ENCODE peak calls at places on chromosome 4, in seven cellular contexts. One of them, this sample, is unnamed.

GRCh38 chr4:176001171-176002006 is 64.3 kb upstream of the WDR17 start:
- DNase-seq in Right ventricle myocardium superior: peak; percentile 47
- DNase-seq in hepatic stellate cell: peak; percentile 9
- DNase-seq in left lung: peak; percentile 50
- DNase-seq in OCI-LY7: no peak
- DNase-seq in EH: peak; percentile 18
- DNase-seq in midbrain: peak; percentile 75
- DNase-seq in this sample: peak; percentile 36

GRCh38 chr4:128551280-128551679 is 258.2 kb upstream of the JADE1 start:
- DNase-seq in Right ventricle myocardium superior: no peak
- DNase-seq in EH: no peak
- DNase-seq in left lung: no peak
- DNase-seq in midbrain: no peak
- DNase-seq in hepatic stellate cell: no peak
- DNase-seq in OCI-LY7: no peak
- DNase-seq in this sample: no peak

GRCh38 chr4:10083331-10083769 is 33.2 kb downstream of the WDR1 start:
- DNase-seq in Right ventricle myocardium superior: peak; percentile 21
- DNase-seq in midbrain: no peak
- DNase-seq in left lung: no peak
- DNase-seq in OCI-LY7: no peak
- DNase-seq in EH: no peak
- DNase-seq in hepatic stellate cell: no peak
- DNase-seq in this sample: no peak

GRCh38 chr4:29052266-29052665 is 1667.9 kb upstream of the PCDH7 start:
- DNase-seq in OCI-LY7: no peak
- DNase-seq in EH: no peak
- DNase-seq in midbrain: no peak
- DNase-seq in Right ventricle myocardium superior: no peak
- DNase-seq in left lung: no peak
- DNase-seq in hepatic stellate cell: no peak
- DNase-seq in this sample: no peak

GRCh38 chr4:118783887-118784286 is 52.0 kb downstream of the SEC24D start:
- DNase-seq in Right ventricle myocardium superior: no peak
- DNase-seq in left lung: no peak
- DNase-seq in EH: no peak
- DNase-seq in OCI-LY7: no peak
- DNase-seq in midbrain: no peak
- DNase-seq in hepatic stellate cell: no peak
- DNase-seq in this sample: no peak

GRCh38 chr4:2180410-2180809 is 61.5 kb downstream of the HAUS3 start:
- DNase-seq in midbrain: no peak
- DNase-seq in hepatic stellate cell: no peak
- DNase-seq in OCI-LY7: no peak
- DNase-seq in EH: no peak
- DNase-seq in Right ventricle myocardium superior: no peak
- DNase-seq in left lung: no peak
- DNase-seq in this sample: no peak

GRCh38 chr4:142500966-142501365 is 345.1 kb downstream of the INPP4B start:
- DNase-seq in EH: no peak
- DNase-seq in hepatic stellate cell: no peak
- DNase-seq in OCI-LY7: no peak
- DNase-seq in midbrain: no peak
- DNase-seq in Right ventricle myocardium superior: no peak
- DNase-seq in left lung: no peak
- DNase-seq in this sample: no peak

GRCh38 chr4:35562831-35563230 is 681.5 kb downstream of the ARAP2 start:
- DNase-seq in hepatic stellate cell: no peak
- DNase-seq in OCI-LY7: no peak
- DNase-seq in Right ventricle myocardium superior: no peak
- DNase-seq in left lung: no peak
- DNase-seq in EH: no peak
- DNase-seq in midbrain: no peak
- DNase-seq in this sample: no peak

GRCh38 chr4:1407657-1408333 is 1.6 kb upstream of the NKX1-1 start:
- DNase-seq in Right ventricle myocardium superior: peak; percentile 30
- DNase-seq in left lung: no peak
- DNase-seq in hepatic stellate cell: no peak
- DNase-seq in EH: no peak
- DNase-seq in midbrain: no peak
- DNase-seq in OCI-LY7: no peak
- DNase-seq in this sample: no peak

GRCh38 chr4:80226091-80226490 is 28.8 kb downstream of the PRDM8 start:
- DNase-seq in EH: peak; percentile 26
- DNase-seq in hepatic stellate cell: no peak
- DNase-seq in left lung: no peak
- DNase-seq in Right ventricle myocardium superior: no peak
- DNase-seq in midbrain: no peak
- DNase-seq in OCI-LY7: no peak
- DNase-seq in this sample: no peak

GRCh38 chr4:98476891-98477290 is 181.5 kb downstream of the TSPAN5 start:
- DNase-seq in Right ventricle myocardium superior: no peak
- DNase-seq in hepatic stellate cell: no peak
- DNase-seq in OCI-LY7: no peak
- DNase-seq in EH: no peak
- DNase-seq in midbrain: no peak
- DNase-seq in left lung: no peak
- DNase-seq in this sample: no peak

GRCh38 chr4:184688447-184688846 is 38.9 kb downstream of the PRIMPOL start:
- DNase-seq in OCI-LY7: no peak
- DNase-seq in midbrain: no peak
- DNase-seq in left lung: no peak
- DNase-seq in hepatic stellate cell: peak; percentile 47
- DNase-seq in Right ventricle myocardium superior: no peak
- DNase-seq in EH: peak; percentile 92
- DNase-seq in this sample: no peak

GRCh38 chr4:124483043-124483906 is 229.3 kb downstream of the ANKRD50 start:
- DNase-seq in hepatic stellate cell: no peak
- DNase-seq in Right ventricle myocardium superior: no peak
- DNase-seq in EH: peak; percentile 39
- DNase-seq in midbrain: no peak
- DNase-seq in OCI-LY7: no peak
- DNase-seq in left lung: no peak
- DNase-seq in this sample: no peak

GRCh38 chr4:140993969-140994459 is 139.3 kb downstream of the RNF150 start:
- DNase-seq in EH: no peak
- DNase-seq in left lung: no peak
- DNase-seq in Right ventricle myocardium superior: no peak
- DNase-seq in OCI-LY7: no peak
- DNase-seq in midbrain: no peak
- DNase-seq in hepatic stellate cell: no peak
- DNase-seq in this sample: no peak

GRCh38 chr4:70992354-70992753 is 1.1 kb upstream of the DCK start:
- DNase-seq in Right ventricle myocardium superior: no peak
- DNase-seq in midbrain: no peak
- DNase-seq in EH: no peak
- DNase-seq in left lung: no peak
- DNase-seq in OCI-LY7: peak; percentile 63
- DNase-seq in hepatic stellate cell: no peak
- DNase-seq in this sample: no peak

GRCh38 chr4:8039290-8039689 is 99.6 kb upstream of the AFAP1 start:
- DNase-seq in EH: peak; percentile 12
- DNase-seq in hepatic stellate cell: no peak
- DNase-seq in midbrain: no peak
- DNase-seq in Right ventricle myocardium superior: no peak
- DNase-seq in OCI-LY7: no peak
- DNase-seq in left lung: no peak
- DNase-seq in this sample: peak; percentile 15

GRCh38 chr4:52880994-52881393 is 18.9 kb downstream of the RASL11B start:
- DNase-seq in left lung: no peak
- DNase-seq in Right ventricle myocardium superior: no peak
- DNase-seq in hepatic stellate cell: no peak
- DNase-seq in EH: no peak
- DNase-seq in midbrain: no peak
- DNase-seq in OCI-LY7: no peak
- DNase-seq in this sample: no peak

GRCh38 chr4:113026556-113026955 is 22.9 kb upstream of the ANK2 start:
- DNase-seq in hepatic stellate cell: no peak
- DNase-seq in left lung: no peak
- DNase-seq in Right ventricle myocardium superior: no peak
- DNase-seq in OCI-LY7: no peak
- DNase-seq in EH: peak; percentile 14
- DNase-seq in midbrain: no peak
- DNase-seq in this sample: no peak